ENCODE peak calls at places on chromosomes 11 and 22, in four cellular contexts. U is AG09319; T is effector CD4-positive, alpha-beta T cell; I is T-helper 1 cell. F is an unnamed sample.

GRCh38 chr22:31972180-31972579 is 27.8 kb downstream of the YWHAH start:
- DNase-seq in U (no peak), T (no peak), I (no peak), F (no peak)

GRCh38 chr11:30889116-30889765 is 303.1 kb upstream of the MPPED2 start:
- DNase-seq in U (no peak), T (no peak), I (no peak), F (peak)

GRCh38 chr11:1854132-1854948 is 1.5 kb downstream of the LSP1 start:
- DNase-seq in U (no peak), T (no peak), I (no peak), F (no peak)

GRCh38 chr11:100543386-100543785 is 143.7 kb upstream of the ARHGAP42 start:
- DNase-seq in U (no peak), T (no peak), I (no peak), F (no peak)

GRCh38 chr11:109970516-109971183 is 122.5 kb upstream of the ZC3H12C start:
- DNase-seq in U (no peak), T (no peak), I (no peak), F (no peak)

GRCh38 chr22:22357024-22357868 is 112.7 kb downstream of the VPREB1 start:
- DNase-seq in U (peak), T (peak), I (peak), F (peak)

GRCh38 chr22:50576070-50576469 is 2.2 kb downstream of the CPT1B start:
- DNase-seq in U (no peak), T (no peak), I (no peak), F (peak)

GRCh38 chr11:128521697-128522062 is 65.7 kb downstream of the ETS1 start:
- DNase-seq in U (no peak), T (no peak), I (no peak), F (no peak)

GRCh38 chr11:82080160-82080559 is 653.5 kb downstream of the FAM181B start:
- DNase-seq in U (no peak), T (no peak), I (no peak), F (no peak)

GRCh38 chr11:92035488-92035887 is 189.1 kb upstream of the FAT3 start:
- DNase-seq in U (no peak), T (no peak), I (no peak), F (no peak)

GRCh38 chr11:73072935-73073481 is 69.1 kb downstream of the FCHSD2 start:
- DNase-seq in U (no peak), T (no peak), I (no peak), F (peak)

GRCh38 chr11:59802639-59803176 is 7.9 kb downstream of the MRPL16 start:
- DNase-seq in U (no peak), T (peak), I (peak), F (peak)

GRCh38 chr11:113481226-113481625 is 6.0 kb upstream of the DRD2 start:
- DNase-seq in U (no peak), T (no peak), I (no peak), F (no peak)

GRCh38 chr11:31940396-31941037 is 129.4 kb upstream of the PAX6 start:
- DNase-seq in U (no peak), T (no peak), I (no peak), F (peak)

GRCh38 chr22:43467171-43467570 is 55.4 kb downstream of the MPPED1 start:
- DNase-seq in U (no peak), T (no peak), I (no peak), F (no peak)

GRCh38 chr11:33461726-33462125 is 204.5 kb downstream of the HIPK3 start:
- DNase-seq in U (no peak), T (no peak), I (no peak), F (no peak)

GRCh38 chr22:31585161-31585859 is 76.7 kb downstream of the PISD start:
- DNase-seq in U (peak), T (no peak), I (no peak), F (no peak)

GRCh38 chr22:49991907-49992533 is 20.5 kb downstream of the IL17REL start:
- DNase-seq in U (no peak), T (no peak), I (no peak), F (no peak)

GRCh38 chr11:12888525-12889158 is 120.5 kb upstream of the RASSF10 start:
- DNase-seq in U (peak), T (peak), I (peak), F (peak)

GRCh38 chr11:74691755-74692154 is 39.5 kb downstream of the CHRDL2 start:
- DNase-seq in U (no peak), T (no peak), I (no peak), F (no peak)

GRCh38 chr11:14361951-14362350 is 3.0 kb upstream of the RRAS2 start:
- DNase-seq in U (no peak), T (no peak), I (no peak), F (no peak)

GRCh38 chr22:22397875-22398524 is 110.5 kb downstream of the ZNF280B start:
- DNase-seq in U (no peak), T (no peak), I (no peak), F (no peak)

GRCh38 chr22:41847300-41847699 is 14.4 kb downstream of the SREBF2 start:
- DNase-seq in U (no peak), T (no peak), I (no peak), F (no peak)

GRCh38 chr11:33542921-33543320 is 157.7 kb downstream of the C11orf91 start:
- DNase-seq in U (no peak), T (no peak), I (peak), F (peak)

GRCh38 chr11:128563308-128563707 is 24.1 kb downstream of the ETS1 start:
- DNase-seq in U (no peak), T (no peak), I (no peak), F (no peak)

F was measured in cardiac muscle cell.